ENCODE peak calls at places on chromosomes 2 and 18, in seven cellular contexts. O is prostate gland, H is psoas muscle, J is esophagus squamous epithelium, C is H9, Z is tibial artery, L is spleen. E is an unnamed sample.
A peak's percentile ranks its signal among the peaks of the same experiment; 100 is the strongest.

GRCh38 chr2:219274392-219274921 is 4.7 kb upstream of the DNAJB2 start:
- DNase-seq in O (peak; percentile 39), H (no peak), J (no peak), C (peak; percentile 70), Z (no peak), L (peak; percentile 68), E (no peak)

GRCh38 chr18:36312806-36313395 is 15.4 kb downstream of the FHOD3 start:
- DNase-seq in O (no peak), H (peak; percentile 25), J (no peak), C (peak; percentile 5), Z (no peak), L (no peak), E (no peak)

GRCh38 chr2:26412091-26412673 is 10.5 kb downstream of the DRC1 start:
- DNase-seq in O (no peak), H (no peak), J (no peak), C (no peak), Z (no peak), L (no peak), E (no peak)

GRCh38 chr2:111209045-111209514 is 88.4 kb downstream of the BCL2L11 start:
- DNase-seq in O (no peak), H (no peak), J (no peak), C (no peak), Z (no peak), L (no peak), E (no peak)

GRCh38 chr18:28063181-28063790 is 113.6 kb downstream of the CDH2 start:
- DNase-seq in O (no peak), H (no peak), J (no peak), C (no peak), Z (no peak), L (no peak), E (no peak)

GRCh38 chr2:219449609-219450008 is 15.0 kb downstream of the SPEG start:
- DNase-seq in O (no peak), H (peak; percentile 4), J (no peak), C (no peak), Z (no peak), L (no peak), E (no peak)

GRCh38 chr2:524442-524841 is 152.8 kb downstream of the TMEM18 start:
- DNase-seq in O (no peak), H (no peak), J (no peak), C (no peak), Z (no peak), L (no peak), E (no peak)

GRCh38 chr2:20431772-20432171 is 15.1 kb upstream of the RHOB start:
- DNase-seq in O (no peak), H (no peak), J (no peak), C (no peak), Z (peak; percentile 34), L (no peak), E (no peak)

GRCh38 chr18:36139251-36139650 is 9.6 kb downstream of the ELP2 start:
- DNase-seq in O (no peak), H (no peak), J (no peak), C (no peak), Z (no peak), L (no peak), E (no peak)

GRCh38 chr2:238898534-238899281 is 50.8 kb downstream of the TWIST2 start:
- DNase-seq in O (no peak), H (no peak), J (no peak), C (no peak), Z (no peak), L (peak; percentile 68), E (no peak)

GRCh38 chr2:160700006-160700405 is 206.4 kb upstream of the RBMS1 start:
- DNase-seq in O (no peak), H (no peak), J (no peak), C (no peak), Z (no peak), L (no peak), E (no peak)

GRCh38 chr2:56227811-56228210 is 44.0 kb downstream of the CCDC85A start:
- DNase-seq in O (no peak), H (no peak), J (no peak), C (no peak), Z (no peak), L (no peak), E (no peak)

GRCh38 chr18:3409811-3410210 is 40.2 kb upstream of the TGIF1 start:
- DNase-seq in O (no peak), H (no peak), J (no peak), C (no peak), Z (no peak), L (no peak), E (no peak)

GRCh38 chr2:148483675-148484074 is 160.9 kb upstream of the EPC2 start:
- DNase-seq in O (no peak), H (no peak), J (no peak), C (no peak), Z (no peak), L (no peak), E (peak; percentile 30)

GRCh38 chr2:47174731-47175361 is 19.7 kb upstream of the STPG4 start:
- DNase-seq in O (peak; percentile 82), H (no peak), J (no peak), C (no peak), Z (peak; percentile 74), L (no peak), E (peak; percentile 41)

GRCh38 chr18:36114738-36115137 is 14.4 kb downstream of the SLC39A6 start:
- DNase-seq in O (no peak), H (no peak), J (no peak), C (no peak), Z (no peak), L (no peak), E (no peak)

GRCh38 chr2:237627463-237628321 is at the start of gene LRRFIP1:
- DNase-seq in O (no peak), H (peak; percentile 56), J (no peak), C (peak; percentile 40), Z (no peak), L (peak; percentile 81), E (peak; percentile 60)

GRCh38 chr2:168717790-168718502 is 84.5 kb upstream of the NOSTRIN start:
- DNase-seq in O (no peak), H (no peak), J (no peak), C (no peak), Z (no peak), L (no peak), E (no peak)

GRCh38 chr2:209441541-209441940 is 17.7 kb downstream of the MAP2 start:
- DNase-seq in O (no peak), H (no peak), J (no peak), C (no peak), Z (no peak), L (no peak), E (no peak)

DNA sequence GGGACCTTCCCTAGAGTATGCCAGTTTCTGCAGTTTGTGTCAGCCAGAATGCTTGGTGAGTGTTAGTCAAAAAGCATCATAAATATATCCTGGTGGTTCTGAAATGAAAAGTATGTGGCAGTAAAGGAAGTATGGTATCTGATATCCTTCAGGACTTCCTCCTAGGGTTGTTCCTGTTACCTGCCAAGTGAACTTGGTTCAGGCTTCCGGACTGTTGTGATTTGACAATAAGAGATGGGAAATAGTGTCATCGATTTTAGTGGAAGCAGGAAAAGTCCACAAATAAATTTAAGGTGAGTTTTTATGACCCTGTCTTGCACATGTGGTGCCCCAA is 2.0 kb downstream of the TANC1 start:
- DNase-seq in O (no peak), H (no peak), J (no peak), C (no peak), Z (no peak), L (no peak), E (no peak)
- H3K4me1 ChIP-seq in O (no peaks in the 10 kb centered on the region), H (no peaks in the 10 kb centered on the region), J (peaks cover 29% of the 10 kb centered on the region), C (no peaks in the 10 kb centered on the region), Z (no peaks in the 10 kb centered on the region), L (peaks cover 48% of the 10 kb centered on the region), E (no peaks in the 10 kb centered on the region)

DNA sequence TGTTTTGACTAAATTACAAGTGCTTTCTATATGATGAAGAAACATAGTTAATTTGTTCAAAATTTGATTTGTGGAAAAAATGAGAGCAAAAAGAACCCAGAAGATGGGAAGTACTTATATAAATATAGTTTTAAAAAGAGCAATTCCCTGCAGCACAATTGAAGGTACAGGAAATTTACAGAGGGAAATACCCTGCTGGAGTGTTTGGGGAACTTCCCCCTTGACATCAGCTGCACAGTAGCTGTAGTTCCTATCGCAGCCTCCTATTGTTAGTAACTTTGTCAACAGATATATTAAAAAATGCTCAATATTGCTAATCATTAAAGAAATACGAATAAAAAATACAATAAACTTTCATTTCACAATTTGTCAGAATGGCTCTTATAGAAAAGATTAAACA is 1118.8 kb upstream of the ZEB2 start:
- DNase-seq in O (no peak), H (no peak), J (no peak), C (no peak), Z (no peak), L (no peak), E (no peak)
- TF ChIP-seq CTCF in O (no peak), H (no peak), J (no peak), C (peak; percentile 44), Z (no peak), L (no peak), E (peak; percentile 7)

GRCh38 chr2:138744709-138745108 is 35.5 kb downstream of the NXPH2 start:
- DNase-seq in O (no peak), H (peak; percentile 20), J (no peak), C (no peak), Z (no peak), L (no peak), E (no peak)
- H3K4me1 ChIP-seq in O (no peaks in the 10 kb centered on the region), H (peaks cover 3% of the 10 kb centered on the region), J (no peaks in the 10 kb centered on the region), C (no peaks in the 10 kb centered on the region), Z (no peaks in the 10 kb centered on the region), L (no peaks in the 10 kb centered on the region), E (no peaks in the 10 kb centered on the region)

GRCh38 chr2:54706622-54707021 is 16.8 kb upstream of the EML6 start:
- DNase-seq in O (no peak), H (no peak), J (no peak), C (no peak), Z (no peak), L (no peak), E (no peak)

GRCh38 chr2:54710216-54710615 is 13.2 kb upstream of the EML6 start:
- DNase-seq in O (no peak), H (no peak), J (no peak), C (no peak), Z (no peak), L (no peak), E (no peak)

GRCh38 chr2:54709341-54709809 is 14.1 kb upstream of the EML6 start:
- DNase-seq in O (peak; percentile 52), H (no peak), J (no peak), C (peak; percentile 61), Z (no peak), L (peak; percentile 80), E (no peak)

GRCh38 chr2:54712516-54712915 is 10.9 kb upstream of the EML6 start:
- DNase-seq in O (no peak), H (no peak), J (no peak), C (no peak), Z (no peak), L (no peak), E (no peak)

DNA sequence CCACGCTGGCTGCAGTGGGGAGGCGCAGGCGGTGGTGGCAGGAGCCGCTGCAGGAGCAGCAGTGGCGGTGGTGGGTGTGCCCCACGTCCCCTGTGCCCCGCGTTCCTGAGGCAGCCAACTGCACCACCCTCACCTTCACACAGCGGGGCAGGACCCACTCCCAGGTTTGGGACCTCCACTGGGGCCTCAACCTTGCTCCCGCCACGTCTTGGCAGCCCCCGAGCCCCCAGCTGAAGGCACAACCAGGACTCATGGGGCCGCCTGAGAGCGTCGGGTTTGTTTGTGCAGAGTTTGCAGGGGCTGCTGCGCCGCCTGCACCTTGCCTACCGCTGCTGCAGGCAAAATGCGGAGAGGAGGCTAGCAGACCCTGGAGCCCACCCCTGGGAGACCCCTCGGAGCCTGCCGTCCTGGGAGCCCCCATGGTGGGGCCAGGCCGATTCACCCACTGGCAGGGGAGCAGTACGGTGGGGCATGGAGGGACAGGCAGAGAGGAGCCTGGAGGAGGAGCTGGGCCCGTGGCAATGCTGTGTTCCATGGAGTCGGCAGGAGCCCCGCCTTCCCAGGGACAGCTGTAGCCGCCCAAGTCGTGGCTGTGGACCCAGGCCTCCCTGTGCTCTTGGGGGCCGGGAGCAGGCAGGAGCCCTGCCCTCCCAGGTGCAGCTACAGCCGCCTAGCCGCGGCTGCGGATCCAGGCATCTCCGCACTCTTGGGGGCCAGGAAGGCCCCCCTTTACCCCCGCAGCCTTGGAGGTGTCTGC is 14.7 kb upstream of the EML6 start:
- DNase-seq in O (peak; percentile 47), H (peak; percentile 23), J (no peak), C (peak; percentile 82), Z (peak; percentile 73), L (peak; percentile 83), E (peak; percentile 67)
- TF ChIP-seq CTCF in O (no peak), H (no peak), J (no peak), C (no peak), Z (no peak), L (no peak), E (peak; percentile 3)